ENCODE peak calls at places on chromosomes 6 and 20, in seven cellular contexts. W is activated CD4-positive, alpha-beta T cell treated with anti-CD3 and anti-CD28 coated beads for 48 hours; I is stimulated activated CD4-positive, alpha-beta T cell treated with anti-CD3 and anti-CD28 coated beads, Interleukin-12 subunit alpha, Interleukin-12 subunit beta, amount 100 ng/mL, for 4 hours; E is NCI-H524; F is activated naive CD4-positive, alpha-beta T cell; G is GM03348; U is hypothalamus. P is an unnamed sample.

GRCh38 chr20:36394340-36394965 is 88.3 kb downstream of the DLGAP4 start:
- DNase-seq in F (no peak), W (no peak), G (no peak), E (no peak), I (no peak), U (no peak), P (no peak)

GRCh38 chr6:168417158-168417557 is 23.8 kb upstream of the SMOC2 start:
- DNase-seq in U (no peak), F (no peak), W (no peak), G (no peak), I (no peak), E (peak), P (no peak)

GRCh38 chr6:37585523-37585905 is 85.8 kb upstream of the CCDC167 start:
- DNase-seq in I (no peak), G (peak), F (no peak), U (no peak), E (no peak), W (no peak), P (no peak)

GRCh38 chr6:51959744-51960383 is 127.5 kb downstream of the PKHD1 start:
- DNase-seq in F (no peak), U (peak), W (peak), I (peak), E (peak), G (peak), P (peak)

GRCh38 chr6:113654396-113654795 is 202.7 kb upstream of the MARCKS start:
- DNase-seq in G (peak), E (no peak), W (no peak), F (no peak), U (peak), I (no peak), P (no peak)

GRCh38 chr6:128520436-128521301 is at the start of gene PTPRK:
- DNase-seq in W (peak), U (peak), F (peak), G (peak), E (peak), I (peak), P (no peak)

GRCh38 chr6:138250513-138251247 is 32.4 kb upstream of the PBOV1 start:
- DNase-seq in I (no peak), U (no peak), G (peak), W (no peak), E (no peak), F (no peak), P (no peak)

GRCh38 chr20:3785240-3786125 is 1.1 kb downstream of the CENPB start:
- DNase-seq in U (no peak), G (peak), F (no peak), W (no peak), I (no peak), E (no peak), P (no peak)

GRCh38 chr6:165204807-165205545 is 104.4 kb downstream of the C6orf118 start:
- DNase-seq in U (no peak), G (no peak), F (no peak), I (no peak), W (no peak), E (peak), P (no peak)

GRCh38 chr6:155116571-155116910 is 121.4 kb downstream of the TIAM2 start:
- DNase-seq in E (no peak), I (no peak), W (no peak), U (no peak), G (no peak), F (no peak), P (no peak)

GRCh38 chr6:119110601-119111548 is 32.4 kb upstream of the FAM184A start:
- DNase-seq in G (peak), U (peak), F (no peak), E (peak), I (peak), W (peak), P (peak)